ENCODE peak calls at places on chromosome 19, in ten cellular contexts. I is testis, A is tibial nerve, Y is uterus, B is GM12892, O is heart left ventricle, U is transverse colon, S is sigmoid colon, L is H1, D is HepG2. T is an unnamed sample.

GRCh38 chr19:275000-275399 is 16.2 kb downstream of the PLPP2 start:
- DNase-seq in I (no peak), A (no peak), Y (no peak), B (no peak), O (no peak), U (no peak), S (no peak), L (no peak), D (no peak), T (no peak)

GRCh38 chr19:29523568-29523967 is 2.2 kb upstream of the VSTM2B start:
- DNase-seq in I (no peak), A (no peak), Y (no peak), B (no peak), O (no peak), U (no peak), S (no peak), L (no peak), D (no peak), T (no peak)

GRCh38 chr19:6720369-6721112 is at the start of gene C3:
- DNase-seq in I (peak), A (peak), Y (peak), B (no peak), O (peak), U (no peak), S (peak), L (no peak), D (peak), T (peak)

GRCh38 chr19:13839938-13840750 is 36.8 kb upstream of the NANOS3 start:
- DNase-seq in I (no peak), A (peak), Y (no peak), B (no peak), O (peak), U (peak), S (peak), L (no peak), D (no peak), T (no peak)

GRCh38 chr19:17073869-17074627 is 1.2 kb downstream of the HAUS8 start:
- DNase-seq in I (no peak), A (no peak), Y (no peak), B (no peak), O (no peak), U (peak), S (no peak), L (no peak), D (no peak), T (no peak)

GRCh38 chr19:18798384-18799352 is 7.6 kb upstream of the COMP start:
- DNase-seq in I (no peak), A (no peak), Y (no peak), B (no peak), O (no peak), U (peak), S (peak), L (no peak), D (peak), T (no peak)

GRCh38 chr19:6464070-6464873 is at the start of gene CRB3:
- DNase-seq in I (peak), A (no peak), Y (no peak), B (no peak), O (no peak), U (peak), S (no peak), L (peak), D (peak), T (no peak)

GRCh38 chr19:6887326-6887725 is at the start of gene ADGRE1:
- DNase-seq in I (no peak), A (no peak), Y (no peak), B (no peak), O (peak), U (no peak), S (no peak), L (no peak), D (no peak), T (no peak)

GRCh38 chr19:14559916-14560775 is 11.7 kb downstream of the NDUFB7 start:
- DNase-seq in I (no peak), A (no peak), Y (no peak), B (no peak), O (peak), U (no peak), S (no peak), L (no peak), D (no peak), T (peak)

GRCh38 chr19:49672131-49672919 is 4.7 kb upstream of the PRMT1 start:
- DNase-seq in I (peak), A (peak), Y (peak), B (peak), O (peak), U (peak), S (peak), L (peak), D (peak), T (peak)

GRCh38 chr19:13154911-13155471 is 4.8 kb downstream of the IER2 start:
- DNase-seq in I (no peak), A (peak), Y (peak), B (peak), O (peak), U (peak), S (peak), L (no peak), D (peak), T (peak)

GRCh38 chr19:18460313-18460712 is 22.4 kb upstream of the ISYNA1 start:
- DNase-seq in I (peak), A (peak), Y (peak), B (no peak), O (peak), U (peak), S (peak), L (no peak), D (no peak), T (no peak)

GRCh38 chr19:55452381-55453325 is 8.8 kb downstream of the ISOC2 start:
- DNase-seq in I (peak), A (peak), Y (peak), B (no peak), O (peak), U (peak), S (peak), L (no peak), D (peak), T (peak)

GRCh38 chr19:41541990-41542584 is 33.9 kb upstream of the CEACAM21 start:
- DNase-seq in I (peak), A (peak), Y (no peak), B (no peak), O (no peak), U (peak), S (peak), L (no peak), D (peak), T (no peak)

GRCh38 chr19:17754634-17755532 is 3.6 kb downstream of the FCHO1 start:
- DNase-seq in I (no peak), A (no peak), Y (no peak), B (no peak), O (no peak), U (no peak), S (no peak), L (no peak), D (no peak), T (no peak)

DNA sequence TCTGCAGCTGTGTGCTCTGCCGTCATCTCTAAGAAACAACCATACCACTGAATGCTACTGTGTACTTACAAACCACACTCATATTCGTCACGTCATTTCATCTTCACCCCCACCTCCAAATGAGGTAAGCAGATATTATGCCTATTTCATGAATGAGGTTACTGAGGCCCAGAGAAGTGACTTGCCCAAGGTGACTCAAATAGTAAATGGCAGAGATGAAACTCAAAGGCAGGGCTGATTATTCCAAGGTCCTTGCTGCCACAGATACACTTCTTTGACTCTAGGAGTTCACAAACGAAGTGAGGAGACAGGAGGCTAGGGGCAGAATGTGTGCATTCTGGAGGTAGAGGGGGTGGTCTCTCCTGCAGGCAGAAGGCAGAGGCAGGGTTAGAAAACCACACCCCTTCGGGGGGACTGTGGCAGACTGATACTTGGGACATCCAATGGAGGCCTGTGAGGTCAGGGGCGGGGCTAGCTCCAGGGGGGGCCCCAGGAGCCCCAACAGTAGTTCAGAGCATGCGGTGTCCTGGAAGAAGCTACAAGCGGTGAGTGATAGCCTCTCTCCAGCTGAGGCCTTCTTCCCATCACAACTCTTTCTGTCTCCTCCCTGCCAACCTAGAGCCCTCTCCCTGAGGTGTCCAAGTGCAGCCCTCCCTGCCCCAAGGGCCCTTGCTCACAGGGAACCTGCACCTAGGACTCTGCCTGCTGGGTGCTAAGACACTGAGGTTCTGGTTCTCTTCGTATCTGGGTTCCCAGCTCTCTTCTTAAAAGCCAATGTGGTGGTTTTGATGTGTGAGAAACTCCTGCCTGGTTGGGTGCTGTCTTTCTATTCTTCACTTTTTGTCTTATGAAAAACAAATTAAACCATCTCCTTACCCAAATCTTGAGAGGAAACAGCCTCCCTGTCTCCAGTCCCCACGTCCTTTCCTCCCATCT is 4.6 kb upstream of the KMT2B start:
- DNase-seq in I (no peak), A (no peak), Y (no peak), B (peak), O (no peak), U (peak), S (no peak), L (no peak), D (no peak), T (no peak)
- TF ChIP-seq POLR2A in I (no peak), A (no peak), Y (no peak), B (peak), O (no peak), U (no peak), S (no peak), L (no peak), D (no peak), T (no peak)

DNA sequence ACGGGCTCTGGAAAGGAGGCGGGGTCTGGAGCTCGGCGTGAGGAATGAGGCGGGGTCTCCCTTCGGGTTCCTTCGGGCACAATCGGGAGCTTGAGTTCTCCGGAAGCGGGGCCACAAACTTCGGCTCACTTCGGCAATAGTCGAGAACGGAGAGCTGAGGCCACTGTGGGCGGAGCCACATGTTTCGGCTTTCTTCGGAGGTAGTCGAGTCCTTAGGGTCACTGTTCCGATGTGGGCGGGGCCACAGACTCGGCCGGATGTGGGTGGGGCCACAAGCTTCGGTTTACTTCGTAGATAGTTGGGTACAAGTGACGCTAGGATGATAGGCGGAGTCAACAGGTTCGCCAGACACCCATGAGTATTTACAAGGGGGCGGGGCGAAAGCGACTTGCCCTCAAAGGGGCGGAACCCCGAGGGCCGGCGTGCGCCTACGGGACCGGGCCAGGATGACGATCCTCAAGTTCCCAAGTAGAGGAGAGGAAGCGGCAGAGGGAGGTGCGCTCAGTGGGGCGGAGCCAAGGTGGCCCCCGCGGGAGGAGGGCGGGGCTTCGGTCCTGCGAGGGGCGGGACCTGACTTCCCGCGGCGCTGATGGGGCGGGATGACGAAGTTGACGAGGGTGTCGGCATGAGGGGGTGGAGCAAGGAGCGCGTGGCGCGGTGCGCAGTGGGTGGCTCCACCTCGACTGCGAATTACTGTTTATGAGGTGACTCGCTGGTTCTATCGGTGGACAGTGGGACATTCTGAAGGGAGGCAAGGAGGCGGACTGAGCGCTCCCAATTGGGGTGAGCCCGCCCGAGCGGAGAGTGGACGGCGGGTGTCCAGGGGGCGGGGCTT is 505 bp upstream of the MBOAT7 start:
- DNase-seq in I (peak), A (peak), Y (peak), B (peak), O (peak), U (peak), S (peak), L (peak), D (peak), T (peak)
- TF ChIP-seq POLR2A in I (no peak), A (peak), Y (peak), B (peak), O (no peak), U (peak), S (peak), L (peak), D (peak), T (peak)

GRCh38 chr19:44620667-44621066 is 7.3 kb downstream of the IGSF23 start:
- DNase-seq in I (no peak), A (no peak), Y (no peak), B (no peak), O (no peak), U (no peak), S (no peak), L (no peak), D (no peak), T (no peak)

GRCh38 chr19:44617481-44617880 is 4.1 kb downstream of the IGSF23 start:
- DNase-seq in I (no peak), A (no peak), Y (no peak), B (no peak), O (no peak), U (no peak), S (no peak), L (no peak), D (no peak), T (no peak)

GRCh38 chr19:44621367-44621766 is 8.0 kb downstream of the IGSF23 start:
- DNase-seq in I (no peak), A (no peak), Y (no peak), B (no peak), O (no peak), U (no peak), S (no peak), L (no peak), D (no peak), T (no peak)

GRCh38 chr19:44615529-44616247 is 2.3 kb downstream of the IGSF23 start:
- DNase-seq in I (no peak), A (no peak), Y (no peak), B (no peak), O (no peak), U (no peak), S (no peak), L (no peak), D (peak), T (no peak)

GRCh38 chr19:44618640-44619357 is 5.4 kb downstream of the IGSF23 start:
- DNase-seq in I (no peak), A (no peak), Y (no peak), B (no peak), O (no peak), U (no peak), S (no peak), L (no peak), D (no peak), T (no peak)
- TF ChIP-seq POLR2A in I (no peak), A (no peak), Y (no peak), B (no peak), O (no peak), U (no peak), S (no peak), L (no peak), D (no peak), T (no peak)

GRCh38 chr19:35748106-35749020 is at the start of gene LIN37:
- DNase-seq in I (peak), A (peak), Y (peak), B (peak), O (peak), U (peak), S (peak), L (peak), D (peak), T (peak)
- TF ChIP-seq POLR2A in I (peak), A (peak), Y (peak), B (peak), O (peak), U (peak), S (peak), L (no peak), D (peak), T (peak)

GRCh38 chr19:57870225-57870624 is 18.6 kb downstream of the ZNF814 start:
- DNase-seq in I (no peak), A (no peak), Y (no peak), B (no peak), O (no peak), U (no peak), S (no peak), L (no peak), D (no peak), T (no peak)

GRCh38 chr19:57872450-57872849 is 16.4 kb downstream of the ZNF814 start:
- DNase-seq in I (no peak), A (no peak), Y (no peak), B (no peak), O (no peak), U (no peak), S (no peak), L (no peak), D (no peak), T (no peak)

GRCh38 chr19:57867868-57868492 is 18.3 kb downstream of the ZNF587 start:
- DNase-seq in I (no peak), A (no peak), Y (no peak), B (no peak), O (no peak), U (no peak), S (no peak), L (no peak), D (no peak), T (no peak)
- TF ChIP-seq POLR2A in I (no peak), A (no peak), Y (no peak), B (no peak), O (no peak), U (no peak), S (no peak), L (peak), D (no peak), T (no peak)

DNA sequence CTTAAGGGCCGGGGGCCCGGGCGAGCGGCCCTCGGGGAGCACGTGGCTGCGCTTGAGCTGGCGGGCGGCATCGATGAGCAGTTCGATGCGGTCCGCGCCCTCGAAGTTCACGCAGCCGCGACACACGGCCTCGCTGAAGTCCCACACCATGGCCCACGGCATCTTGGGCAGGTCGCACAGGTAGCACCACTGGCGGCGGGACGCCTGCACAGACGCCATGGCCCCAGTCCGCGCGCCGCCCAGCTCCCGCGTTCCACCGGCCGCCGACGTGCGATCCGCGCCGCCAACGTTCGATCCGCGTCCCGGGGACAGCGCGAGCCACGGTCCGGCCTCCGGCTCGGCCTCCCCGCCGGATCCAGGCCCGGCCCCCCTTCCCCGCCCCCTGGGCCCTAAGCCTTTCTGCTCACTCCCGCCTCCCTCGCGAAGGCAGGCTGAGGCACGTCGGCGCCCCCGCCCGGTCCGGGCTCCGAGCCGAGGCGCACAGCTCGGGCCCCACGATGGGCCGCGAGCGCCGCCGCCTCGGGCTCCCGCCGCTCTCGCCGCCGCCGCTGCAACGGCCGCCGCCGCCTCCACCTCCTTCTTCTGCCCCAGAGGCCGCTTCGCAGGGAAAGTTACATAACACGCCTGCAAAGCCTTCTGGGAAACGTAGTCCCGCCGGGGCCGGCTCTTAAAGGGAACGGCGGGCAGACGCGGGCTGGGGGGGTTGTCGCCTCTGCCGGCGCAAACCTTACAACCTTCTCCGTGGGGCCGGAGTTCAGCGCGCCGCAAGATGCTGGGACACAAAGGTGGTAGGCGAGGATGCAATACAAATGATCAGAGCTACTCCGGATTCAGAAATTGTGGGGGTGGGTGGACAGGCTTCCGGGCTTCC is at the start of gene IRF2BP1:
- DNase-seq in I (peak), A (peak), Y (peak), B (peak), O (peak), U (peak), S (peak), L (no peak), D (peak), T (peak)
- TF ChIP-seq POLR2A in I (no peak), A (peak), Y (peak), B (peak), O (no peak), U (no peak), S (peak), L (no peak), D (peak), T (peak)

DNA sequence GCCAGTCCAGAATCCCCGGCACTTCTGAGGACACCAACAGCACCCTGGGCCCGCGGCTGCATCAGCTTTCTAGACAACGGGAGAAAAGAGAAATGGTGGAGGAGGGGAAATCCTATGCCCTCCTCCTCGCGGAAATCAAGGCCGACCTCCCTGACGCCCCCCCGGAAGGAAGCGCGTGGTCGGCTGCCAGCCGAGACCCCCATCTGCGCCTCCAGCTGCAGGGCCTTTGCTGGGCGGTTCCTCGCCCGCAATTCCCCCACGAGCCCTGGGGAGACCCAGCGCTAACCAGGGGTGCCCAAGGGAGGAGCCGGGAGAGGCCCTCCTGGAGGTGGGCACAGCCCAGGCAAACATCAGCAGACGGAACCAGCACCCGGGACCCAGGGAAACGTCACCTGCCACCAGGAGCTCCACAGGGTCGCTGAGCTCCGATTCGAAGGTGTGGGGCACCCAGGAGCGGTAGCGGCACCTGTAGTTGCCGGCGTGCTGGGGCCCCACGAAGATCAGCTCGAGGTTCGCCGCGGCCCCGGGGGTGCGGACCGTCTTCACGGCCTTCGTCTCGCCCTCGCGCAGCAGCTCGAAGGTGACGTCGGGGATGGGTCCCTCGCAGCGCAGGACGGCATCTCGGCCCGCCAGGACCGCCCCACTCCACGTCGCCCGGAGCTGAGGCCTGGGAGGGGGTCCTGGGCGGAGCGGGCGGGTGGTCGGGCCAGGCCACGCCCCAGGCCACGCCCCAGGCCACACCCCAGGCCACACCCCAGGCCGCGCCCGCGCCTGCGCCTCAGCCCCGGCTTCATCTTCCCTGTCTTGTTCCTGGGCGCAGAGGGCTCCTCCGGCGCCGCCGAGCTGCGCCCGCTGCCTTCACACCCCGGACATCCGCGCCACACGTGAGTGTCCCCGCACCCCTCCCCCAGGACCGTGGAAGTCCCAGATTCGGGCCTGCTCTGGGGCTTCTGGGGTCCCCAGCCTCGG is 6.0 kb downstream of the A1BG start:
- DNase-seq in I (peak), A (peak), Y (peak), B (peak), O (peak), U (peak), S (peak), L (no peak), D (no peak), T (no peak)
- TF ChIP-seq POLR2A in I (no peak), A (peak), Y (peak), B (peak), O (no peak), U (no peak), S (no peak), L (peak), D (no peak), T (no peak)

GRCh38 chr19:57477191-57478008 is at the start of gene ZNF772:
- DNase-seq in I (peak), A (peak), Y (peak), B (peak), O (peak), U (peak), S (peak), L (peak), D (peak), T (peak)
- TF ChIP-seq POLR2A in I (no peak), A (no peak), Y (no peak), B (no peak), O (no peak), U (no peak), S (no peak), L (peak), D (no peak), T (peak)